ENCODE peak calls at places on chromosomes 6 and 20, in ten cellular contexts. O, X, F, Z, D, L, M, U, G and H are unnamed samples.

GRCh38 chr6:106899697-106900096 is 74.8 kb downstream of the CD24 start:
- DNase-seq in O (no peak), X (no peak), F (no peak), Z (no peak), D (no peak), L (no peak), M (no peak), U (no peak), G (no peak), H (no peak)

GRCh38 chr6:95431637-95432228 is 145.6 kb upstream of the MANEA start:
- DNase-seq in O (no peak), X (peak; percentile 29), F (no peak), Z (peak; percentile 70), D (peak; percentile 38), L (peak; percentile 54), M (peak; percentile 41), U (no peak), G (no peak), H (peak; percentile 34)

GRCh38 chr6:53309059-53309896 is 39.5 kb downstream of the ELOVL5 start:
- DNase-seq in O (no peak), X (no peak), F (peak; percentile 86), Z (peak; percentile 70), D (peak; percentile 41), L (peak; percentile 89), M (no peak), U (no peak), G (no peak), H (no peak)

GRCh38 chr6:46876126-46876525 is 45.6 kb downstream of the ADGRF5 start:
- DNase-seq in O (no peak), X (no peak), F (peak; percentile 60), Z (peak; percentile 89), D (no peak), L (peak; percentile 24), M (no peak), U (peak; percentile 99), G (no peak), H (peak; percentile 92)

GRCh38 chr6:87641065-87641692 is 51.2 kb downstream of the ORC3 start:
- DNase-seq in O (no peak), X (no peak), F (no peak), Z (no peak), D (no peak), L (no peak), M (no peak), U (no peak), G (no peak), H (no peak)

GRCh38 chr6:108368431-108369030 is 73.7 kb downstream of the AFG1L start:
- DNase-seq in O (no peak), X (no peak), F (no peak), Z (no peak), D (no peak), L (no peak), M (no peak), U (no peak), G (no peak), H (no peak)

GRCh38 chr6:110661426-110661825 is 153.8 kb downstream of the CDK19 start:
- DNase-seq in O (no peak), X (no peak), F (no peak), Z (peak; percentile 18), D (no peak), L (no peak), M (no peak), U (no peak), G (no peak), H (peak; percentile 30)

GRCh38 chr6:106448000-106448426 is 87.5 kb downstream of the CRYBG1 start:
- DNase-seq in O (peak; percentile 17), X (no peak), F (no peak), Z (no peak), D (no peak), L (no peak), M (no peak), U (no peak), G (no peak), H (no peak)

GRCh38 chr6:43962458-43962857 is 164.8 kb downstream of the MRPL14 start:
- DNase-seq in O (no peak), X (no peak), F (no peak), Z (peak; percentile 67), D (peak; percentile 8), L (peak; percentile 30), M (no peak), U (no peak), G (no peak), H (no peak)

GRCh38 chr20:17688965-17689364 is 6.9 kb upstream of the RRBP1 start:
- DNase-seq in O (no peak), X (no peak), F (no peak), Z (no peak), D (no peak), L (no peak), M (no peak), U (no peak), G (no peak), H (no peak)

GRCh38 chr6:139763468-139764214 is 389.2 kb upstream of the CITED2 start:
- DNase-seq in O (no peak), X (no peak), F (no peak), Z (peak; percentile 74), D (no peak), L (no peak), M (no peak), U (no peak), G (no peak), H (no peak)

GRCh38 chr20:50340586-50340985 is 150.0 kb downstream of the CEBPB start:
- DNase-seq in O (no peak), X (no peak), F (no peak), Z (no peak), D (no peak), L (no peak), M (no peak), U (no peak), G (no peak), H (no peak)

GRCh38 chr6:45710304-45710821 is 305.3 kb downstream of the CLIC5 start:
- DNase-seq in O (no peak), X (no peak), F (no peak), Z (peak; percentile 60), D (peak; percentile 2), L (peak; percentile 51), M (no peak), U (no peak), G (no peak), H (no peak)

GRCh38 chr6:1574083-1574761 is 35.5 kb upstream of the FOXC1 start:
- DNase-seq in O (no peak), X (no peak), F (no peak), Z (no peak), D (no peak), L (no peak), M (no peak), U (no peak), G (no peak), H (no peak)

GRCh38 chr6:17490724-17491123 is 97.3 kb downstream of the CAP2 start:
- DNase-seq in O (no peak), X (no peak), F (no peak), Z (no peak), D (no peak), L (no peak), M (no peak), U (no peak), G (no peak), H (no peak)

GRCh38 chr20:64107736-64108457 is 532 bp upstream of the NPBWR2 start:
- DNase-seq in O (no peak), X (no peak), F (no peak), Z (no peak), D (no peak), L (no peak), M (no peak), U (no peak), G (peak; percentile 77), H (no peak)

DNA sequence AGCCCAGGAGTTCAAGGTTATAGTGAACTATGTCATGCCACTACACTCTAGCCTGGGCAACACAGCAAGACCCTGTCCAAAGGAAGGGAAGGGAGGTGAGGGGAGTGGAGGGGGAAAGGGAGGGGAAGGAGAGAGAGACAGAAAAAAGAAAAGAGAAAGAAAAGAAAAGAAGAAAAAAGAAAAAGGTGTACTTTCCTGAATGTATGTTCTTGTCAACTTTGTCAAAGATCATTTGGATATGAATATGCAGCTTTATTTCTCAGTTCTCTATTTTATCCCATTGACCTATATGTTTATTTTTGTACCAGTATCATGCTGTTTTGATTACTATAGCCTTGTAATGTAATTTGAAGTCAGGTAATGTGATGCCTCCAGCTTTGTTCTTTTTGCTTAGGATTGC is 30.9 kb upstream of the FKBP1C start:
- DNase-seq in O (no peak), X (no peak), F (no peak), Z (no peak), D (no peak), L (no peak), M (no peak), U (no peak), G (no peak), H (no peak)
- TF ChIP-seq CTCF in O (no peak), X (no peak), F (no peak), Z (no peak), D (no peak), L (no peak), M (no peak), U (no peak), G (no peak), H (no peak)

DNA sequence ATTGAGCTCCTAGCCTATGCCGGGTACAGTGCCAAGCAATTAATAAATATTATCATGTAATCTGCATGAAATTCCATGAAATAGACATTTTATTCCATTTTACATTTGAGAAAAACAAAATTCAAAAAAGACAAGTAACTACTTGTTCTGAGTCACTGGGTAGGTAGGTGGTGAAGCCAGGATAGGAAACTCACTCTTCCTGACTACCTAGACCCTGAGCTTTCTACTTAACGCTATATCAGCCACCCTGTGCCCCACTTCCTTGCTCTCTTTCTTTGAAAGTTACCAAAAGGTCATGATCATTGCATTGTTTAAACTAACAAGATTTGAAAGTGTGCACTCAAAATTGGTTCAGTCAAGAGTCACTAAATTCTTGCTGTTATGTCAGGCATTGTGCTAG is 235.7 kb downstream of the CD83 start:
- DNase-seq in O (no peak), X (no peak), F (no peak), Z (no peak), D (no peak), L (no peak), M (no peak), U (peak; percentile 9), G (no peak), H (no peak)
- TF ChIP-seq CTCF in O (no peak), X (no peak), F (no peak), Z (no peak), D (no peak), L (no peak), M (no peak), U (no peak), G (no peak), H (no peak)

GRCh38 chr6:120384671-120385070 is 949.6 kb downstream of the TBC1D32 start:
- DNase-seq in O (no peak), X (no peak), F (peak; percentile 46), Z (peak; percentile 15), D (no peak), L (peak; percentile 33), M (no peak), U (peak; percentile 46), G (no peak), H (no peak)

GRCh38 chr6:120373185-120373584 is 961.1 kb downstream of the TBC1D32 start:
- DNase-seq in O (no peak), X (no peak), F (no peak), Z (no peak), D (no peak), L (no peak), M (no peak), U (no peak), G (no peak), H (no peak)

GRCh38 chr6:120378582-120379220 is 955.6 kb downstream of the TBC1D32 start:
- DNase-seq in O (no peak), X (no peak), F (no peak), Z (peak; percentile 62), D (peak; percentile 42), L (peak; percentile 24), M (no peak), U (peak; percentile 16), G (no peak), H (peak; percentile 26)
- TF ChIP-seq CTCF in O (no peak), X (no peak), F (peak; percentile 76), Z (peak; percentile 60), D (peak; percentile 42), L (peak; percentile 51), M (peak; percentile 67), U (peak; percentile 92), G (no peak), H (peak; percentile 53)

GRCh38 chr6:26159417-26160273 is 72.4 kb downstream of the HFE start:
- DNase-seq in O (no peak), X (no peak), F (no peak), Z (peak; percentile 51), D (peak; percentile 33), L (peak; percentile 39), M (no peak), U (peak; percentile 42), G (no peak), H (no peak)
- TF ChIP-seq CTCF in O (no peak), X (no peak), F (no peak), Z (no peak), D (no peak), L (peak; percentile 19), M (no peak), U (no peak), G (no peak), H (no peak)